ENCODE peak calls at places on chromosomes 5 and 9, in eight cellular contexts. One of them, this sample, is unnamed. For H3K9me3, the result is how much of the 10 kb centered on the place peaks cover.

GRCh38 chr9:134545213-134546211 is 96.1 kb upstream of the COL5A1 start:
- DNase-seq in body of pancreas: no peak
- DNase-seq in stomach: no peak
- DNase-seq in A549: no peak
- DNase-seq in HCT116: no peak
- DNase-seq in endodermal cell: peak
- DNase-seq in hepatocyte: peak
- DNase-seq in left ventricle myocardium inferior: peak
- DNase-seq in this sample: no peak

GRCh38 chr9:93902051-93902779 is 52.9 kb downstream of the BARX1 start:
- DNase-seq in body of pancreas: no peak
- DNase-seq in stomach: no peak
- DNase-seq in A549: no peak
- DNase-seq in HCT116: no peak
- DNase-seq in endodermal cell: peak
- DNase-seq in hepatocyte: no peak
- DNase-seq in left ventricle myocardium inferior: no peak
- DNase-seq in this sample: no peak

GRCh38 chr9:35277649-35278359 is 116.0 kb downstream of the UNC13B start:
- DNase-seq in body of pancreas: no peak
- DNase-seq in stomach: no peak
- DNase-seq in A549: no peak
- DNase-seq in HCT116: no peak
- DNase-seq in endodermal cell: no peak
- DNase-seq in hepatocyte: no peak
- DNase-seq in left ventricle myocardium inferior: no peak
- DNase-seq in this sample: no peak

GRCh38 chr5:16160706-16161105 is 18.9 kb downstream of the MARCHF11 start:
- DNase-seq in body of pancreas: peak
- DNase-seq in stomach: no peak
- DNase-seq in A549: peak
- DNase-seq in HCT116: peak
- DNase-seq in endodermal cell: peak
- DNase-seq in hepatocyte: peak
- DNase-seq in left ventricle myocardium inferior: no peak
- DNase-seq in this sample: peak

GRCh38 chr5:52987711-52988329 is 1.3 kb upstream of the ITGA2 start:
- DNase-seq in body of pancreas: no peak
- DNase-seq in stomach: no peak
- DNase-seq in A549: peak
- DNase-seq in HCT116: peak
- DNase-seq in endodermal cell: no peak
- DNase-seq in hepatocyte: peak
- DNase-seq in left ventricle myocardium inferior: no peak
- DNase-seq in this sample: no peak

GRCh38 chr9:133682961-133683493 is 46.9 kb downstream of the DBH start:
- DNase-seq in body of pancreas: no peak
- DNase-seq in stomach: no peak
- DNase-seq in A549: no peak
- DNase-seq in HCT116: no peak
- DNase-seq in endodermal cell: no peak
- DNase-seq in hepatocyte: no peak
- DNase-seq in left ventricle myocardium inferior: peak
- DNase-seq in this sample: no peak

GRCh38 chr5:158013939-158014338 is 155.0 kb upstream of the CLINT1 start:
- DNase-seq in body of pancreas: peak
- DNase-seq in stomach: no peak
- DNase-seq in A549: peak
- DNase-seq in HCT116: no peak
- DNase-seq in endodermal cell: peak
- DNase-seq in hepatocyte: peak
- DNase-seq in left ventricle myocardium inferior: no peak
- DNase-seq in this sample: peak

GRCh38 chr5:144484124-144484897 is 313.6 kb downstream of the KCTD16 start:
- DNase-seq in body of pancreas: no peak
- DNase-seq in stomach: no peak
- DNase-seq in A549: no peak
- DNase-seq in HCT116: no peak
- DNase-seq in endodermal cell: no peak
- DNase-seq in hepatocyte: peak
- DNase-seq in left ventricle myocardium inferior: no peak
- DNase-seq in this sample: no peak

GRCh38 chr5:35239476-35239875 is 9.2 kb upstream of the PRLR start:
- DNase-seq in body of pancreas: no peak
- DNase-seq in stomach: no peak
- DNase-seq in A549: no peak
- DNase-seq in HCT116: no peak
- DNase-seq in endodermal cell: no peak
- DNase-seq in hepatocyte: no peak
- DNase-seq in left ventricle myocardium inferior: no peak
- DNase-seq in this sample: no peak

GRCh38 chr9:120646943-120647342 is 67.0 kb upstream of the CDK5RAP2 start:
- DNase-seq in body of pancreas: no peak
- DNase-seq in stomach: no peak
- DNase-seq in A549: no peak
- DNase-seq in HCT116: no peak
- DNase-seq in endodermal cell: no peak
- DNase-seq in hepatocyte: peak
- DNase-seq in left ventricle myocardium inferior: no peak
- DNase-seq in this sample: no peak

GRCh38 chr5:2709996-2710689 is 41.3 kb downstream of the IRX2 start:
- DNase-seq in body of pancreas: no peak
- DNase-seq in stomach: no peak
- DNase-seq in A549: no peak
- DNase-seq in HCT116: no peak
- DNase-seq in endodermal cell: no peak
- DNase-seq in hepatocyte: no peak
- DNase-seq in left ventricle myocardium inferior: no peak
- DNase-seq in this sample: no peak

GRCh38 chr5:35031276-35031675 is 16.5 kb downstream of the AGXT2 start:
- DNase-seq in body of pancreas: no peak
- DNase-seq in stomach: no peak
- DNase-seq in A549: no peak
- DNase-seq in HCT116: no peak
- DNase-seq in endodermal cell: no peak
- DNase-seq in hepatocyte: no peak
- DNase-seq in left ventricle myocardium inferior: no peak
- DNase-seq in this sample: no peak

GRCh38 chr5:141811287-141812155 is 66.7 kb downstream of the PCDH1 start:
- DNase-seq in body of pancreas: peak
- DNase-seq in stomach: no peak
- DNase-seq in A549: peak
- DNase-seq in HCT116: no peak
- DNase-seq in endodermal cell: peak
- DNase-seq in hepatocyte: peak
- DNase-seq in left ventricle myocardium inferior: no peak
- DNase-seq in this sample: peak

GRCh38 chr9:100351508-100351907 is 1.2 kb downstream of the TEX10 start:
- DNase-seq in body of pancreas: no peak
- DNase-seq in stomach: no peak
- DNase-seq in A549: no peak
- DNase-seq in HCT116: no peak
- DNase-seq in endodermal cell: no peak
- DNase-seq in hepatocyte: no peak
- DNase-seq in left ventricle myocardium inferior: no peak
- DNase-seq in this sample: no peak

GRCh38 chr5:116795189-116795588 is 220.6 kb upstream of the SEMA6A start:
- DNase-seq in body of pancreas: no peak
- DNase-seq in stomach: no peak
- DNase-seq in A549: no peak
- DNase-seq in HCT116: no peak
- DNase-seq in endodermal cell: no peak
- DNase-seq in hepatocyte: no peak
- DNase-seq in left ventricle myocardium inferior: no peak
- DNase-seq in this sample: no peak

GRCh38 chr5:141868541-141868940 is 9.7 kb downstream of the PCDH1 start:
- DNase-seq in body of pancreas: no peak
- DNase-seq in stomach: no peak
- DNase-seq in A549: no peak
- DNase-seq in HCT116: no peak
- DNase-seq in endodermal cell: no peak
- DNase-seq in hepatocyte: no peak
- DNase-seq in left ventricle myocardium inferior: no peak
- DNase-seq in this sample: no peak

GRCh38 chr5:139636207-139636792 is 11.8 kb upstream of the CXXC5 start:
- DNase-seq in body of pancreas: peak
- DNase-seq in stomach: peak
- DNase-seq in A549: no peak
- DNase-seq in HCT116: no peak
- DNase-seq in endodermal cell: peak
- DNase-seq in hepatocyte: peak
- DNase-seq in left ventricle myocardium inferior: no peak
- DNase-seq in this sample: no peak
- H3K4me3 ChIP-seq in body of pancreas: no peak
- H3K4me3 ChIP-seq in stomach: peak
- H3K4me3 ChIP-seq in A549: no peak
- H3K4me3 ChIP-seq in HCT116: peak
- H3K4me3 ChIP-seq in endodermal cell: peak
- H3K4me3 ChIP-seq in hepatocyte: no peak
- H3K4me3 ChIP-seq in left ventricle myocardium inferior: peak
- H3K4me3 ChIP-seq in this sample: no peak

GRCh38 chr9:122551371-122551770 is 1.5 kb upstream of the OR1N2 start:
- DNase-seq in body of pancreas: no peak
- DNase-seq in stomach: no peak
- DNase-seq in A549: no peak
- DNase-seq in HCT116: no peak
- DNase-seq in endodermal cell: no peak
- DNase-seq in hepatocyte: no peak
- DNase-seq in left ventricle myocardium inferior: no peak
- DNase-seq in this sample: no peak

DNA sequence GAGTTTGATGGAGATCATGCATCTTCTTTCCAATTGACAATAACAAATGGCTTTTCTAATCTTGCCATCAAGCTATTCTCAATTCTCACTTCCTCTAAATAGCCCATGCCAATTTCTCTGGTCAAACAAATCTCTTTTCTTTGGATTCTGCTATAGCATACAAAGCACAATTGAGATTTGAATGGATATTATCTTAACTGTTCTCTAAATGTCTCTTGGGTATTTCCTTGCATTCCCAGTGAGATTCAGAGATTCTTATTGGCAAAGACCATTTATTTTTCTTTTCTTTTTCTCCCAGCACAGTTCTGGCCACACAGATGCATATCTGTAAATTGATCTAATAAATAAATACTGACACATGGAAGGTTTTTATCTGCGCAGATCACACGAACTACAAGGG is at the start of gene OR1N2:
- DNase-seq in body of pancreas: no peak
- DNase-seq in stomach: no peak
- DNase-seq in A549: no peak
- DNase-seq in HCT116: no peak
- DNase-seq in endodermal cell: no peak
- DNase-seq in hepatocyte: no peak
- DNase-seq in left ventricle myocardium inferior: no peak
- DNase-seq in this sample: no peak
- H3K9me3 ChIP-seq in body of pancreas: under half
- H3K9me3 ChIP-seq in stomach: under half
- H3K9me3 ChIP-seq in A549: under half
- H3K9me3 ChIP-seq in HCT116: under half
- H3K9me3 ChIP-seq in endodermal cell: under half
- H3K9me3 ChIP-seq in hepatocyte: under half
- H3K9me3 ChIP-seq in left ventricle myocardium inferior: under half
- H3K9me3 ChIP-seq in this sample: under half

GRCh38 chr5:171336486-171337206 is 27.6 kb downstream of the TLX3 start:
- DNase-seq in body of pancreas: peak
- DNase-seq in stomach: peak
- DNase-seq in A549: peak
- DNase-seq in HCT116: peak
- DNase-seq in endodermal cell: peak
- DNase-seq in hepatocyte: peak
- DNase-seq in left ventricle myocardium inferior: no peak
- DNase-seq in this sample: peak

GRCh38 chr5:171340042-171340441 is 31.0 kb downstream of the TLX3 start:
- DNase-seq in body of pancreas: no peak
- DNase-seq in stomach: no peak
- DNase-seq in A549: no peak
- DNase-seq in HCT116: no peak
- DNase-seq in endodermal cell: no peak
- DNase-seq in hepatocyte: no peak
- DNase-seq in left ventricle myocardium inferior: no peak
- DNase-seq in this sample: no peak

GRCh38 chr5:171340491-171340890 is 31.4 kb downstream of the TLX3 start:
- DNase-seq in body of pancreas: no peak
- DNase-seq in stomach: no peak
- DNase-seq in A549: no peak
- DNase-seq in HCT116: no peak
- DNase-seq in endodermal cell: no peak
- DNase-seq in hepatocyte: no peak
- DNase-seq in left ventricle myocardium inferior: no peak
- DNase-seq in this sample: no peak

GRCh38 chr5:171335616-171336015 is 26.6 kb downstream of the TLX3 start:
- DNase-seq in body of pancreas: no peak
- DNase-seq in stomach: no peak
- DNase-seq in A549: no peak
- DNase-seq in HCT116: no peak
- DNase-seq in endodermal cell: no peak
- DNase-seq in hepatocyte: no peak
- DNase-seq in left ventricle myocardium inferior: no peak
- DNase-seq in this sample: no peak

DNA sequence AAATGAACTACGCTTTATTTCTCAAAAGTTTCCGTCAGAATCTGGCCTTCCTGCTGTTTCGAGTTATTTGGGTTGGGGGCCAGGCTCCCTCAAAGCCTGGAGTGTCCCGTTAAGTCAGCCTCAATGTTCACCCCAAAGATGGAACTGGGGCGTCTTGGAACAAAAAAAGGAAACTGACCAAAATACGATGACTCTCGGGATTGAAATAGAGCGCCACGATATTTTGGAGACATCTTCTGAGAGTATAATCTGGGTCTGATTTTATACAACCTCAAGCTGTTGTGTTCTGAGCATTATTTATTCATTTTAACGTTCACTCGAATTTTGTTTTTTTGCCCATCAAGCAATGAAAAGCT is 28.1 kb downstream of the TLX3 start:
- DNase-seq in body of pancreas: no peak
- DNase-seq in stomach: no peak
- DNase-seq in A549: no peak
- DNase-seq in HCT116: no peak
- DNase-seq in endodermal cell: no peak
- DNase-seq in hepatocyte: no peak
- DNase-seq in left ventricle myocardium inferior: no peak
- DNase-seq in this sample: no peak
- H3K4me3 ChIP-seq in body of pancreas: no peak
- H3K4me3 ChIP-seq in stomach: peak
- H3K4me3 ChIP-seq in A549: peak
- H3K4me3 ChIP-seq in HCT116: peak
- H3K4me3 ChIP-seq in endodermal cell: peak
- H3K4me3 ChIP-seq in hepatocyte: no peak
- H3K4me3 ChIP-seq in left ventricle myocardium inferior: peak
- H3K4me3 ChIP-seq in this sample: peak

DNA sequence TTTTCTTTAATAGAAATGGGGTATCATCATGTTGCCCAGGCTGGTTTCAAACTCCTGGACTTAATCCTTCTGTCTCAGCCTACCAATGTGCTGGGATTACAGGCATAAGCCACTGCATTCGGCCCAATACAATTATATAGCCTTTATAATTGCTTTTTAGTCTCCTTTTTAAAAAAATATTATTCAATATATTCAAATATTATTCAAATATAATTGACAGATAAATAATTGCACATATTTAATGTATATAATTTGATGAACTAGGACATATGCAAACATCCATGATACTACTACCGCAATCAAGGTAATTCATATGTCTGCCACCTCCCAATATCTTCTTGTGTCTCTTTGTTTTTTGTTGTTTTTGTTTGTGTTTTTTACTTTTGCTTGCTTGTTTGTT is 894.2 kb upstream of the PTPRD start:
- DNase-seq in body of pancreas: no peak
- DNase-seq in stomach: no peak
- DNase-seq in A549: no peak
- DNase-seq in HCT116: no peak
- DNase-seq in endodermal cell: no peak
- DNase-seq in hepatocyte: no peak
- DNase-seq in left ventricle myocardium inferior: no peak
- DNase-seq in this sample: no peak
- H3K9me3 ChIP-seq in body of pancreas: under half
- H3K9me3 ChIP-seq in stomach: under half
- H3K9me3 ChIP-seq in A549: under half
- H3K9me3 ChIP-seq in HCT116: under half
- H3K9me3 ChIP-seq in endodermal cell: under half
- H3K9me3 ChIP-seq in hepatocyte: under half
- H3K9me3 ChIP-seq in left ventricle myocardium inferior: under half
- H3K9me3 ChIP-seq in this sample: under half

This sample was measured in BE2C.